ENCODE peak calls at places on chromosomes 13 and 19, in six cellular contexts. E, I, V, H, F and L are unnamed samples. For H3K36me3, the result is how much of the 10 kb centered on the place peaks cover.

GRCh38 chr19:6425732-6426686 is 1.4 kb upstream of the KHSRP start:
- DNase-seq in F (no peak), E (no peak), I (no peak), V (no peak), H (no peak), L (no peak)

GRCh38 chr19:47032171-47032811 is 12.7 kb downstream of the NPAS1 start:
- DNase-seq in I (peak), V (no peak), F (no peak), E (peak), H (peak), L (no peak)

GRCh38 chr19:8337728-8338127 is 5.3 kb downstream of the KANK3 start:
- DNase-seq in I (no peak), F (no peak), V (no peak), H (peak), E (no peak), L (no peak)

GRCh38 chr13:75258159-75258782 is 223.7 kb downstream of the TBC1D4 start:
- DNase-seq in F (no peak), V (no peak), H (no peak), E (peak), I (no peak), L (no peak)

GRCh38 chr13:32829676-32830091 is 186.5 kb upstream of the KL start:
- DNase-seq in V (no peak), H (peak), E (no peak), I (no peak), F (no peak), L (peak)

GRCh38 chr13:46982856-46983582 is 86.2 kb upstream of the HTR2A start:
- DNase-seq in H (no peak), F (no peak), V (no peak), E (no peak), I (no peak), L (no peak)

GRCh38 chr13:103140001-103140671 is 73.9 kb upstream of the SLC10A2 start:
- DNase-seq in I (no peak), H (peak), F (no peak), E (peak), V (no peak), L (no peak)

GRCh38 chr13:77359171-77359570 is 32.3 kb upstream of the MYCBP2 start:
- DNase-seq in F (no peak), V (no peak), I (no peak), H (no peak), E (no peak), L (no peak)

GRCh38 chr13:98890920-98891319 is 86.9 kb downstream of the DOCK9 start:
- DNase-seq in F (no peak), E (no peak), H (peak), V (no peak), I (no peak), L (no peak)

GRCh38 chr13:60351816-60352215 is 45.2 kb upstream of the TDRD3 start:
- DNase-seq in V (no peak), H (no peak), I (no peak), E (no peak), F (no peak), L (no peak)

GRCh38 chr19:46984077-46985010 is 35.3 kb upstream of the NPAS1 start:
- DNase-seq in E (peak), F (peak), H (no peak), I (no peak), V (no peak), L (no peak)

GRCh38 chr19:6271721-6272410 is 7.9 kb downstream of the MLLT1 start:
- DNase-seq in H (peak), E (peak), V (peak), F (peak), I (peak), L (no peak)

GRCh38 chr13:42190529-42190928 is 81.4 kb upstream of the AKAP11 start:
- DNase-seq in I (no peak), F (no peak), E (no peak), V (no peak), H (no peak), L (no peak)
- H3K36me3 ChIP-seq in I (under half), F (under half), E (under half), V (under half), H (under half), L (under half)

GRCh38 chr19:1857648-1858326 is 5.6 kb downstream of the KLF16 start:
- DNase-seq in E (no peak), V (no peak), I (no peak), H (no peak), F (no peak), L (no peak)
- H3K4me3 ChIP-seq in E (peak), V (peak), I (no peak), H (no peak), F (peak), L (peak)

GRCh38 chr19:19063183-19064097 is at the start of gene SLC25A42:
- DNase-seq in V (peak), H (peak), E (peak), I (peak), F (peak), L (peak)
- TF ChIP-seq CTCF in V (no peak), H (no peak), E (no peak), I (no peak), F (no peak), L (no peak)

DNA sequence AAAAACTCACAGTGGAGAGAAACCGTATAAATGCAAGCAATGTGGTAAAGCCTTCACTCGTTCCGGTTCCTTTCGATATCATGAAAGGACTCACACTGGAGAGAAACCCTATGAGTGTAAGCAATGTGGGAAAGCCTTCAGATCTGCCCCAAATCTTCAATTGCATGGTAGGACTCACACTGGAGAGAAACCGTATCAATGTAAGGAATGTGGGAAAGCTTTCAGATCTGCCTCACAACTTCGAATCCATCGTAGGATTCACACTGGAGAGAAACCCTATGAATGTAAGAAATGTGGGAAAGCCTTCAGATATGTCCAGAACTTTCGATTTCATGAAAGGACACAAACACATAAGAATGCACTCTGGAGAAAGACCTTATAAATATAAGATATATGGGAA is 19.4 kb upstream of the ZNF69 start:
- DNase-seq in H (no peak), V (no peak), I (no peak), F (no peak), E (no peak), L (no peak)
- H3K36me3 ChIP-seq in H (under half), V (under half), I (under half), F (under half), E (under half), L (under half)

DNA sequence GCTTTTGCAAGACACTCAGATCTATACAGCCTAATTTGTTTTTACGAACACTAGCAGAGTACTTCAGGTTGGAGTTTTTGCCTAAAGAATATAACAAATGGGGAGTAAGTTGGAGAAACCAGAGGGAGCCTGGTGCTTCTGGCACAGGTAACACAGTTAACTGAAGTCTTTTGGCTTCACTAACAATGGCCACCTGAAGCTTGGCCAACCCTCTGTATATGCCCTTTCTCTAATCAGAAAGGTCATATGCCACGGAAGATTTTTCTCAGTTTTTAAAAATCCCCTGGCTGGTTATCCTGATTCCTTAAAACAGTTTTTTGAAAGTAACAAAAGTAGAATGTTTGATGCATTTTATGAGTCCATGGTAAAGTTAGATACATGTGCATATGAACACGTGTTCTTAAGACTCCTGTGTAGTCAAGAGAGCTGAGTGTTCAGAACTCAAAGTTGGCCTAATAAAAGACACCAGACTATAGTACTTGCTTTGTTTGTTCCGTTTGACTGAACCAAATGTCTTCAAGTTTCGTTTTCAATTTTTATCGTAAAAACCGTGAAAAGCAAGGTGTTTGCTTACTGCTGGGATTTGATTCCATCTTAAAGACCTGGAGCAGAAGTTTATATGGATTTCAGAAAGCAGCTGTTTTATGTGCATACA is 137.5 kb downstream of the KCNRG start:
- DNase-seq in I (no peak), H (no peak), F (no peak), E (no peak), V (no peak), L (no peak)
- H3K4me3 ChIP-seq in I (no peak), H (no peak), F (peak), E (no peak), V (peak), L (no peak)

GRCh38 chr19:49150944-49151243 is 4.3 kb downstream of the HRC start:
- DNase-seq in V (no peak), F (no peak), E (no peak), H (no peak), I (no peak), L (no peak)

GRCh38 chr19:49151339-49152217 is 3.6 kb downstream of the HRC start:
- DNase-seq in E (peak), V (no peak), F (peak), I (peak), H (peak), L (no peak)

GRCh38 chr19:49148784-49149651 is 6.2 kb downstream of the HRC start:
- DNase-seq in V (peak), E (peak), F (peak), H (peak), I (peak), L (peak)

GRCh38 chr19:49149652-49150105 is 5.5 kb downstream of the HRC start:
- DNase-seq in V (no peak), I (peak), H (peak), E (peak), F (peak), L (no peak)

DNA sequence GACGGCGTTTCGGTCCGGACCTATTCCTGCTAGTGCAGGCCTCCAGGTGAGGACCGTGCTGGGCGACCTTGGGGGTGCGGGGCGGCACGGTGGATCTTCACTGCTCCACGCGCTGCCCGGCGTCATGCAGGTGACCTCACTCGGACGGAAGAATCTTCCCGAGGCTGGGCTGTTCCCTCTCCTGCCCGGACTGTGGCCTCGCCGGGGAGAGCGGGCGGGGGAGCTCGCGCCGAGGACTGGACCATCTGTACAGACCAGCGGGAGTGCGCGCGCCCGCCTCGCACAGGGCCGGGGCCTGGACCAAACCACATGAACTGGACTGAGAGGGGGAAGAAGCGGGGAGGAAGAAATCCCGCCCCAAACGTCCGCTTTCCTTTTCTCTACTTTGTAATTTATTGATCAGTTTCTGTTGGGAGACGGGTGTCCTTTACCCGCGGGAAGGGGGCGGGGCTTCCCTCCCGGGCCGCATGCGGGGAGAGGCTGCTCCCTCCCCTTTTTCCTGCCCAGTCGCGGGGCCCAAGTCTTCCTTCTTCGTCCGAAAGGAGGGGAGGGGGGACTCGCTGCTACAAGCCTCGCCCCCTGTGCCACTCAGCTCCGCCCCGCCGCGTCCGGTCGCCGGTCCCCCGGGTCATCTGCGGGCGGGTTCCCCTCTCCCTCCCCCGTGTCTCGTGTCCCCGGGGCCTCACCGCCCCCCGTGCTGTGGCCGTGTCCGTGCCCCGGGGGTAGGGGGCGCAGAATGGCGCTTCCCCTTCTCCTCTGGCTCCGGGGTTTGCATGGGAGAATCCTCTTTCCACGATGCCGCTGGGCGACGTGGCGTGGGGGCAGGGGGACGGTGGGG is 4.9 kb downstream of the HRC start:
- DNase-seq in E (peak), V (peak), I (peak), H (peak), F (peak), L (no peak)
- TF ChIP-seq CTCF in E (no peak), V (no peak), I (no peak), H (no peak), F (no peak), L (no peak)

GRCh38 chr19:1275260-1275975 is at the start of gene FAM174C:
- DNase-seq in H (peak), V (peak), E (peak), I (peak), F (peak), L (peak)

GRCh38 chr19:1278074-1278473 is 2.7 kb downstream of the FAM174C start:
- DNase-seq in E (no peak), H (no peak), F (no peak), I (no peak), V (no peak), L (no peak)

GRCh38 chr19:1275976-1276619 is 768 bp downstream of the FAM174C start:
- DNase-seq in F (no peak), H (no peak), E (no peak), V (peak), I (no peak), L (no peak)

GRCh38 chr19:1276620-1277007 is 1.3 kb downstream of the FAM174C start:
- DNase-seq in H (no peak), E (no peak), V (no peak), F (no peak), I (no peak), L (no peak)

DNA sequence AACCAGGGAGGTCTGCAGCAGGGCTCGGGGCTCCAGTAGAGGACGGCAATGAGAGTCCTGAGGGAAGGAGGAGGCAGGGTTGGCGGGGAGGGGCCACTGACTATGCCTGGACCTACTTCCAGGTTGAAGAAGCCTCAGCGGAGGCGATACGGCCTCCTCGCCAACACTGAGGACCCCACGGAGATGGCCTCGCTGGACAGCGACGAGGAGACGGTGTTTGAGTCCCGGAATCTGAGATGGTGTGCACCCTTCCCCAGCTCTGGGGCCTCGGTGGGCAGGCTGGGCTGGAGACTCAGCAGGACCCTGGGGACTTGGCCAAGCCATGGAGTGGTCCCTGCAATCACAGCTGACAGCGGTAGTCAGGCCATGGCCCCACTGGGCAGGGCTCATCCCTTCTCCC is 1.7 kb downstream of the FAM174C start:
- DNase-seq in V (no peak), H (no peak), E (no peak), F (no peak), I (no peak), L (no peak)
- H3K36me3 ChIP-seq in V (under half), H (under half), E (under half), F (under half), I (under half), L (under half)

GRCh38 chr19:55385236-55385748 is 440 bp upstream of the RPL28 start:
- DNase-seq in H (peak), F (peak), I (peak), V (peak), E (peak), L (peak)
- H3K4me3 ChIP-seq in H (peak), F (peak), I (peak), V (peak), E (peak), L (peak)

GRCh38 chr19:45641274-45642105 is 2.3 kb upstream of the EML2 start:
- DNase-seq in I (peak), F (peak), V (peak), H (peak), E (peak), L (peak)
- TF ChIP-seq CTCF in I (no peak), F (no peak), V (no peak), H (no peak), E (no peak), L (no peak)

DNA sequence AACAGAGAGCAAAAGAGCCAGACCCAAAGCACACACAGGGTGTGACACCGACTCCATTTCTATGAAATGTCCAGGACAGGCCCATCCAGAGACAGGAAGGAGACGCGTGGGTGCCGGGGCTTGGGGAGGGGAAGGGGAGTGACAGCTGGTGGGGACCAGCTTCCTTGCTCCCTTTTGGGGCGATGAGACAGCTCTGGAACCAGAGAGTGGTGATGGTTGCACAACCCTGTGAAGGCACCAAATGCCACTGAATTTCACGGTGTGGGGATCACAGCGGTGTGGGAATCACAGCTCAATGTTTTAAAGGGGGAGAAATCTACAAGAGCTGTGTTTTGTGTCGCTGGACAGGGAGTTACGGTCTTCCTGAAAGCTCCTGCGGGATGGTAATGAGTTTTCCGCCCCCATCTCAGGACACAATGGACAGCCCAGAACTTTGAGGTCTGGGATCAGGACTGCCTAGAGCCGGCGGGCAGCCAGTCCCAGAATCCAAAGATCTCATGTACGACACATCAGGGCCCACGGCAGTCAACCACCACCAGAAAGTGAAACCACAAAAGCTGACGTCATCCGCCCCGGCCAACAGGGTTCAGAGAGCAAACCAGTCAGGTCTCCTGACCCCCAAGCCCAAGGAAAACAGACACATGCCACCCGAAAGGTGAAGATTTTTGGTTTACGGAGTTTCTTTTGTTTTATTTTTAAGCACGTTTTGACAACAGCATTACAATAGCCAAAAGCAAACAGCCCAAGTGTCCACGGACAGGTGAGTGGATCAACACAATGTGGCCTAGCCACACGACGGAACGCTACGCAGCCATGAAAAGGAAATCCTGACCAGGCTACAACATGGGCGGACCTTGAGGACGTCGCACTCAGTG is 7.3 kb downstream of the SGTA start:
- DNase-seq in H (no peak), F (peak), E (no peak), V (peak), I (peak), L (no peak)
- H3K36me3 ChIP-seq in H (under half), F (under half), E (under half), V (under half), I (under half), L (under half)